ENCODE peak calls at places on chromosomes 7 and 10, in six cellular contexts. T is IMR-90, B is iPS DF 6.9, H is RWPE1, O is substantia nigra, S is stomach. Y is an unnamed sample.

GRCh38 chr10:93995598-93996271 is 2.0 kb downstream of the PLCE1 start:
- DNase-seq in S (no peak), B (no peak), O (no peak), H (peak; percentile 38), T (peak; percentile 68), Y (no peak)

GRCh38 chr10:61108880-61109279 is 164.9 kb upstream of the RHOBTB1 start:
- DNase-seq in S (no peak), H (no peak), B (no peak), T (no peak), O (no peak), Y (no peak)

GRCh38 chr10:13834581-13835286 is 248.0 kb downstream of the PRPF18 start:
- DNase-seq in H (no peak), B (no peak), T (peak; percentile 52), O (no peak), S (peak; percentile 60), Y (no peak)

GRCh38 chr7:155291729-155292128 is 5.9 kb upstream of the INSIG1 start:
- DNase-seq in S (no peak), H (no peak), B (no peak), T (no peak), O (no peak), Y (no peak)

GRCh38 chr7:103691291-103691690 is 245.3 kb upstream of the SLC26A5 start:
- DNase-seq in S (no peak), H (no peak), B (no peak), T (no peak), O (no peak), Y (no peak)

GRCh38 chr10:132362151-132362611 is 30.2 kb downstream of the LRRC27 start:
- DNase-seq in H (no peak), O (no peak), S (no peak), T (no peak), B (no peak), Y (no peak)

GRCh38 chr10:70404906-70405824 is 1.2 kb downstream of the EIF4EBP2 start:
- DNase-seq in B (no peak), O (peak; percentile 22), H (peak; percentile 86), T (peak; percentile 96), S (peak; percentile 74), Y (peak; percentile 33)

GRCh38 chr10:26721561-26721960 is 24.1 kb downstream of the PDSS1 start:
- DNase-seq in O (no peak), B (no peak), H (no peak), T (no peak), S (no peak), Y (no peak)

GRCh38 chr7:48299580-48300169 is 128.4 kb downstream of the ABCA13 start:
- DNase-seq in O (peak; percentile 58), S (no peak), T (peak; percentile 80), H (peak; percentile 71), B (peak; percentile 13), Y (peak; percentile 4)

GRCh38 chr7:81833401-81833800 is 63.6 kb upstream of the HGF start:
- DNase-seq in H (no peak), T (peak; percentile 18), O (no peak), B (no peak), S (no peak), Y (no peak)

GRCh38 chr10:11450427-11450826 is 161.0 kb downstream of the USP6NL start:
- DNase-seq in B (no peak), H (no peak), O (no peak), T (no peak), S (no peak), Y (no peak)

GRCh38 chr10:23343591-23344225 is 889 bp downstream of the C10orf67 start:
- DNase-seq in B (peak; percentile 45), H (peak; percentile 54), S (peak; percentile 52), O (peak; percentile 50), T (peak; percentile 30), Y (peak; percentile 64)

GRCh38 chr10:71132321-71132810 is 80.0 kb upstream of the UNC5B start:
- DNase-seq in H (no peak), O (no peak), B (no peak), S (no peak), T (no peak), Y (no peak)

GRCh38 chr10:48525956-48526355 is 78.9 kb downstream of the ARHGAP22 start:
- DNase-seq in H (no peak), T (no peak), O (no peak), B (no peak), S (peak; percentile 2), Y (no peak)

GRCh38 chr10:130061760-130062159 is 48.9 kb downstream of the C10orf143 start:
- DNase-seq in S (no peak), O (no peak), H (no peak), B (no peak), T (no peak), Y (no peak)

GRCh38 chr10:89086801-89087513 is 96.4 kb downstream of the FAS start:
- DNase-seq in S (peak; percentile 39), O (no peak), T (peak; percentile 82), H (no peak), B (peak; percentile 50), Y (no peak)

GRCh38 chr10:3380392-3381050 is 207.9 kb upstream of the PITRM1 start:
- DNase-seq in H (no peak), O (no peak), S (no peak), B (no peak), T (no peak), Y (no peak)

GRCh38 chr10:124652200-124652599 is 92.0 kb downstream of the FAM53B start:
- DNase-seq in O (no peak), H (no peak), T (no peak), B (no peak), S (no peak), Y (no peak)
- H3K27ac ChIP-seq in O (peak overlapping the region; percentile 98), H (peak overlapping the region; percentile 95), T (no peak overlapping the region), B (no peak overlapping the region), S (peak overlapping the region; percentile 45), Y (no peak overlapping the region)

GRCh38 chr7:70717553-70718248 is 414.2 kb upstream of the GALNT17 start:
- DNase-seq in O (no peak), H (no peak), B (no peak), S (no peak), T (no peak), Y (peak; percentile 45)

GRCh38 chr7:70723339-70723738 is 408.6 kb upstream of the GALNT17 start:
- DNase-seq in S (no peak), B (no peak), T (no peak), O (no peak), H (no peak), Y (no peak)

GRCh38 chr7:70719120-70719519 is 412.8 kb upstream of the GALNT17 start:
- DNase-seq in O (no peak), T (no peak), S (no peak), B (no peak), H (no peak), Y (no peak)

GRCh38 chr7:70721500-70721899 is 410.4 kb upstream of the GALNT17 start:
- DNase-seq in B (no peak), H (no peak), O (no peak), S (no peak), T (no peak), Y (no peak)

GRCh38 chr7:70720191-70720873 is 411.6 kb upstream of the GALNT17 start:
- DNase-seq in H (no peak), S (no peak), B (no peak), O (no peak), T (no peak), Y (no peak)
- H3K27ac ChIP-seq in H (no peak overlapping the region), S (no peak overlapping the region), B (no peak overlapping the region), O (no peak overlapping the region), T (no peak overlapping the region), Y (no peak overlapping the region)

GRCh38 chr10:101839421-101840063 is 4.1 kb downstream of the KCNIP2 start:
- DNase-seq in S (peak; percentile 60), T (peak; percentile 11), B (no peak), O (peak; percentile 21), H (peak; percentile 77), Y (no peak)
- H3K27ac ChIP-seq in S (no peak overlapping the region), T (no peak overlapping the region), B (no peak overlapping the region), O (peak overlapping the region; percentile 21), H (no peak overlapping the region), Y (no peak overlapping the region)

DNA sequence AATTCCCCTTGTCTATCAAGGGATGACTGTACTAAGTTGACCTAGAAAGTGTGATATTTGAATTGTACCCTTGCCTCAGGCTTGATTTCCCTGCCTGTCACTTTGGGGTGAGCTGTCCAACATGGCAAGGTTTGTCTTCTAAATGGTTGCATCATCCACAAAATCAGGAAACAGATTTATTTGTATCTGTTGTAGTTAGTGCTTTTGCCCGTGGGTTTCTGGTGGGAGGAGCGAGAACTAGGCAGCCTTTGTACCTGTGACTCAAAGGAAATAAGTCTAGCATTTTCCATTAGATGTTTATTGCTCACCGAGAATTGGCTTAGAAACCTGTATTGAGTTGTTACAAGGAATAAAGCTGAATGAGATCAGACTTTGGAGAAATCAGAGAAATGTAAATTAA is 650.8 kb downstream of the LRMDA start:
- DNase-seq in S (no peak), T (no peak), H (no peak), O (no peak), B (no peak), Y (no peak)
- H3K27ac ChIP-seq in S (no peak overlapping the region), T (no peak overlapping the region), H (no peak overlapping the region), O (no peak overlapping the region), B (no peak overlapping the region), Y (no peak overlapping the region)

DNA sequence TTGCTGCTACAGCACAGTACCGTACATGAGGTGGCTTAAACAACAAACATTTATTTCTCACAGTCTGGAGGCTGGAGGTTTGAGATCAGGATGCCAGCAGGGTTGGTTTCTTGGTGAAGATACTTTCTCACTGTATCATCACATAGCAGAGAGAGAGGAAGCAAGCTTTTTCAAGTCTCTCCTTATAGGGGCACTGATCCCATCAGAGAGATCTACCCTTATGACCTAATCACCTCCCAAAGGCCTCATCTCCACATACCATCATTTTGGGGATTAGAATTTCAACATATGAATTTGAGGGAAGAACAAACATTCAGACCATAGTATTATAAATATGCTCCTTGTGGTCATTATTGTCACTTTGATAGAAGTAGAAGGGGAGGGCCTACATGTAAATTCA is 606.1 kb downstream of the LRMDA start:
- DNase-seq in H (no peak), S (no peak), O (no peak), T (no peak), B (no peak), Y (no peak)
- H3K27ac ChIP-seq in H (no peak overlapping the region), S (no peak overlapping the region), O (no peak overlapping the region), T (no peak overlapping the region), B (no peak overlapping the region), Y (no peak overlapping the region)

DNA sequence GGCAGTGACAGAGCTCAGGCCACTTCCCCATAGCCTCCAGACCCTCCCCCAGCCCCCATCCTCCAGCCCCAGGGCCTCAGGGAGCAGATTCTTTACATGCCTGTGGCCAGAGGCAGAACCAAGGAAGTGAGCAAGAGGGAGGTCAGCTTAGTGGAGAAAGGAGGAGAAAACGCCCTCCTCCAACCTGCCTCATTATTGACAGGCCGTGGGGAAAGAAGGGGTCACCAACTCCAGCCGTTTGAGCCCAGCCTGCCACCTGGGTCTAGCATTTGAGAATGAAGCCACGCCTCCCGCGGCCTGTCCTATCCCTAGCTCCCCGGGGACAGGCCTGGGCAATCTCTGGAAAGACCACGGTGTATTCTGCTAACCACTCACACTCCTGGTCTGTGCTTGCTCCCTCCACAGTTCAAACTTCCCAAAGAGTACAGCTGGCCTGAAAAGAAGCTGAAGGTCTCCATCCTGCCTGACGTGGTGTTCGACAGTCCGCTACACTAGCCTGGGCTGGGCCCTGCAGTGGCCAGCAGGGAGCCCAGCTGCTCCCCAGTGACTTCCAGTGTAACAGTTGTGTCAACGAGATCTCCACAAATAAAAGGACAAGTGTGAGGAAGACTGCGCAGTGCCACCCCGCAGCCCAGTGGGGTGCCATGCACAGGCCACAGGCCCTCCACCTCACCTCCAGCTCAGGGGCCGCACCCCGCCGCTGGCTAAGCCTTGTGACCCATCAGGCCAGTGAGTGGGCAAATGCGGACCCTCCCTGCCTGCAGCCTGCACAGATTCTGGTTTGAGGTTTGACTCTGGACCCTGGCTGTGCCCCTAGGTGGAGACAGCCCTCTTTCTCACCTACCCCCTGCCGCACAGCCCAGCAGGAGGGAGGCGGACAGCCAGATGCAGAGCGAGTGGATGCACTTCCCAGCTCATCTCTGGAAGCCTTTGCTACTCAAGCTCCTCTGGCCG is 14.3 kb upstream of the TRIM8 start:
- DNase-seq in S (no peak), T (peak; percentile 91), B (no peak), H (peak; percentile 79), O (no peak), Y (no peak)
- H3K27ac ChIP-seq in S (peak overlapping the region; percentile 81), T (peak overlapping the region; percentile 98), B (no peak overlapping the region), H (peak overlapping the region; percentile 78), O (peak overlapping the region; percentile 82), Y (peak overlapping the region; percentile 86)

GRCh38 chr7:38424750-38425463 is 151.5 kb upstream of the TARP start:
- DNase-seq in S (no peak), T (peak; percentile 18), O (no peak), B (no peak), H (no peak), Y (no peak)
- H3K27ac ChIP-seq in S (no peak overlapping the region), T (no peak overlapping the region), O (no peak overlapping the region), B (no peak overlapping the region), H (no peak overlapping the region), Y (no peak overlapping the region)